ENCODE peak calls at places on chromosomes 4 and X, in four cellular contexts. One of them, this sample, is unnamed.

GRCh38 chr4:151674804-151675290 is 86.0 kb downstream of the GATB start:
- DNase-seq in HepG2: no peak
- DNase-seq in GM12878: no peak
- DNase-seq in H1: peak; percentile 63
- DNase-seq in this sample: no peak

GRCh38 chr4:25875281-25875745 is 12.5 kb upstream of the SEL1L3 start:
- DNase-seq in HepG2: no peak
- DNase-seq in GM12878: peak; percentile 59
- DNase-seq in H1: no peak
- DNase-seq in this sample: no peak

GRCh38 chr4:185744946-185745345 is 67.0 kb downstream of the SORBS2 start:
- DNase-seq in HepG2: no peak
- DNase-seq in GM12878: no peak
- DNase-seq in H1: no peak
- DNase-seq in this sample: no peak

GRCh38 chr4:32030406-32030805 is 1310.2 kb downstream of the PCDH7 start:
- DNase-seq in HepG2: no peak
- DNase-seq in GM12878: no peak
- DNase-seq in H1: no peak
- DNase-seq in this sample: no peak

GRCh38 chrX:20361890-20362262 is 95.2 kb upstream of the RPS6KA3 start:
- DNase-seq in HepG2: peak; percentile 72
- DNase-seq in GM12878: no peak
- DNase-seq in H1: no peak
- DNase-seq in this sample: peak; percentile 28

GRCh38 chr4:26762650-26763049 is 98.0 kb upstream of the STIM2 start:
- DNase-seq in HepG2: no peak
- DNase-seq in GM12878: no peak
- DNase-seq in H1: no peak
- DNase-seq in this sample: no peak

GRCh38 chr4:121270384-121270783 is 106.3 kb upstream of the TNIP3 start:
- DNase-seq in HepG2: no peak
- DNase-seq in GM12878: no peak
- DNase-seq in H1: no peak
- DNase-seq in this sample: no peak

GRCh38 chrX:69538321-69538876 is 34.3 kb downstream of the NALF2 start:
- DNase-seq in HepG2: peak; percentile 52
- DNase-seq in GM12878: no peak
- DNase-seq in H1: peak; percentile 85
- DNase-seq in this sample: peak; percentile 59

GRCh38 chr4:127604949-127605709 is 27.6 kb upstream of the INTU start:
- DNase-seq in HepG2: peak; percentile 29
- DNase-seq in GM12878: no peak
- DNase-seq in H1: peak; percentile 61
- DNase-seq in this sample: peak; percentile 33

GRCh38 chr4:37008199-37008598 is 236.3 kb upstream of the NWD2 start:
- DNase-seq in HepG2: peak; percentile 94
- DNase-seq in GM12878: no peak
- DNase-seq in H1: no peak
- DNase-seq in this sample: no peak

GRCh38 chr4:26490980-26491284 is 648 bp upstream of the CCKAR start:
- DNase-seq in HepG2: no peak
- DNase-seq in GM12878: no peak
- DNase-seq in H1: no peak
- DNase-seq in this sample: no peak

GRCh38 chr4:181569553-181569952 is 673.6 kb upstream of the TENM3 start:
- DNase-seq in HepG2: peak; percentile 9
- DNase-seq in GM12878: no peak
- DNase-seq in H1: no peak
- DNase-seq in this sample: no peak

GRCh38 chrX:129686422-129686948 is 31.7 kb upstream of the APLN start:
- DNase-seq in HepG2: no peak
- DNase-seq in GM12878: no peak
- DNase-seq in H1: no peak
- DNase-seq in this sample: peak; percentile 35

GRCh38 chrX:33840176-33840575 is 291.9 kb downstream of the FAM47A start:
- DNase-seq in HepG2: no peak
- DNase-seq in GM12878: no peak
- DNase-seq in H1: no peak
- DNase-seq in this sample: no peak

GRCh38 chr4:52350926-52351325 is 299.8 kb downstream of the SPATA18 start:
- DNase-seq in HepG2: no peak
- DNase-seq in GM12878: no peak
- DNase-seq in H1: no peak
- DNase-seq in this sample: no peak

DNA sequence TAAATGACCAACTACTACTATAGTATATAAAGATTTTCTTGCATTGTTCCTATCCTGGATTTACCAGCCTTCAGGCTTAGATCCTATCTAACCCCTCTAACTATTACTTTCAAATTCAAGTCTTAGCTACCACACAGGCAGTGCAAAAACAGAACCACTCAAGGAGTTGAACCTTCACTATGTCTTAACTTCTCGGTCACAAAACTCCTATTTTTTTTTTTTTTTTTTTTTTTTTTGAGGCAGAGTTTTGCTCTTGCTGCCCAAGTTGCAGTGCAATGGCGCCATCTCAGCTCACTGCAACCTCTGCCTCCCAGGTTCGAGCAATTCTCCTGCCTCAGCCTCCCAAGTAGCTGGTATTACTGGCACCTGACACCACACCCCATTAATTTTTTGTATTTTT is 6.3 kb upstream of the FAM200B start:
- DNase-seq in HepG2: no peak
- DNase-seq in GM12878: no peak
- DNase-seq in H1: no peak
- DNase-seq in this sample: no peak
- H3K4me1 ChIP-seq in HepG2: peaks cover 56% of the 10 kb centered on the region
- H3K4me1 ChIP-seq in GM12878: peaks cover 4% of the 10 kb centered on the region
- H3K4me1 ChIP-seq in H1: peaks cover 6% of the 10 kb centered on the region
- H3K4me1 ChIP-seq in this sample: no peaks in the 10 kb centered on the region

GRCh38 chr4:153806073-153806472 is 17.2 kb upstream of the SFRP2 start:
- DNase-seq in HepG2: no peak
- DNase-seq in GM12878: no peak
- DNase-seq in H1: no peak
- DNase-seq in this sample: no peak

GRCh38 chr4:153804742-153805141 is 15.9 kb upstream of the SFRP2 start:
- DNase-seq in HepG2: no peak
- DNase-seq in GM12878: no peak
- DNase-seq in H1: no peak
- DNase-seq in this sample: no peak

GRCh38 chr4:153809307-153809706 is 20.4 kb upstream of the SFRP2 start:
- DNase-seq in HepG2: no peak
- DNase-seq in GM12878: peak; percentile 17
- DNase-seq in H1: no peak
- DNase-seq in this sample: no peak

GRCh38 chr4:153809916-153810810 is 21.3 kb upstream of the SFRP2 start:
- DNase-seq in HepG2: no peak
- DNase-seq in GM12878: no peak
- DNase-seq in H1: no peak
- DNase-seq in this sample: no peak

GRCh38 chr4:153808175-153808574 is 19.3 kb upstream of the SFRP2 start:
- DNase-seq in HepG2: no peak
- DNase-seq in GM12878: no peak
- DNase-seq in H1: no peak
- DNase-seq in this sample: no peak
- H3K9ac ChIP-seq in HepG2: no peak overlapping the region
- H3K9ac ChIP-seq in GM12878: no peak overlapping the region
- H3K9ac ChIP-seq in H1: no peak overlapping the region
- H3K9ac ChIP-seq in this sample: no peak overlapping the region

GRCh38 chr4:83454626-83455025 is 997 bp downstream of the HELQ start:
- DNase-seq in HepG2: no peak
- DNase-seq in GM12878: no peak
- DNase-seq in H1: no peak
- DNase-seq in this sample: no peak

GRCh38 chr4:83455300-83456183 is at the start of the genes HELQ and MRPS18C:
- DNase-seq in HepG2: peak; percentile 99
- DNase-seq in GM12878: peak; percentile 98
- DNase-seq in H1: peak; percentile 91
- DNase-seq in this sample: peak; percentile 91

DNA sequence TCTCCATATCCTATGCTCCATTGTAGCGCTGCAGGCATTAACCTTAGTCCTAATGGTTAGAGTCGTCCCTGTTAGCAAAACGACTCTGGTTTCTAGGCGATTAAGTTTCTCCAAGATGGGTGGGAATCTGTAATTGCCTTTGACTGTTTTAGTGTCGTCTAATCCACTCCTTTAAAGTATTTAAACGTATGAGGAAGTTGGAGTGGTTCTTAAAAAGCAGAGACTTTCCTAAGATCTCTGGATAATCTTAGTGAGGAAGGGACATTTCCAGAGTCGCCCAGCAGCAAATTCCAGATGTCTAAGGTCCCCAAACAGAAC is 285 bp downstream of the MRPS18C start:
- DNase-seq in HepG2: no peak
- DNase-seq in GM12878: no peak
- DNase-seq in H1: no peak
- DNase-seq in this sample: no peak
- TF ChIP-seq SUZ12 in HepG2: no peak
- TF ChIP-seq SUZ12 in GM12878: no peak
- TF ChIP-seq SUZ12 in H1: no peak
- TF ChIP-seq SUZ12 in this sample: no peak

DNA sequence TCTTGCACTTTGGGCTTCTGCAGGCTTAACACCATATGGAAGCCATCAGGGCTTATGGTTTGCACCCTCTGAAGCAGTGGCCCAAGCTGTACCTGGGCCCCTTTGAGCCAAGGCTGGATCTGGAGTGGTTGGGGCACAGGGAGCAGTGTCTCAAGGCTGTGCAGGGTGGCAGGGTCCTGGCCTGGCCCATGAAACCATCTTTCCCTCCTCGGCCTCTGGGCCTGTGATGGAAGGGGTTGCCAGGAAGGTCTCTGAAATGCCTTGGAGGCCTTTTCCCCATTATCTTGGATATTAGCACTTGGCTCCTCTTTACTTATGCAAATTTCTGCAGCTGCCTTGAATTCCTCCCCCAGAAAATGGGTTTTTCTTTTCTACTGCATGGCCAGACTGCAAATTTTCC is 134.7 kb upstream of the USP9X start:
- DNase-seq in HepG2: no peak
- DNase-seq in GM12878: no peak
- DNase-seq in H1: peak; percentile 47
- DNase-seq in this sample: peak; percentile 74
- H3K4me1 ChIP-seq in HepG2: no peaks in the 10 kb centered on the region
- H3K4me1 ChIP-seq in GM12878: no peaks in the 10 kb centered on the region
- H3K4me1 ChIP-seq in H1: peaks cover 8% of the 10 kb centered on the region
- H3K4me1 ChIP-seq in this sample: peaks cover 3% of the 10 kb centered on the region

GRCh38 chrX:107700317-107700774 is 72.0 kb downstream of the PRPS1 start:
- DNase-seq in HepG2: no peak
- DNase-seq in GM12878: no peak
- DNase-seq in H1: no peak
- DNase-seq in this sample: no peak
- H3K9ac ChIP-seq in HepG2: no peak overlapping the region
- H3K9ac ChIP-seq in GM12878: no peak overlapping the region
- H3K9ac ChIP-seq in H1: no peak overlapping the region
- H3K9ac ChIP-seq in this sample: no peak overlapping the region

DNA sequence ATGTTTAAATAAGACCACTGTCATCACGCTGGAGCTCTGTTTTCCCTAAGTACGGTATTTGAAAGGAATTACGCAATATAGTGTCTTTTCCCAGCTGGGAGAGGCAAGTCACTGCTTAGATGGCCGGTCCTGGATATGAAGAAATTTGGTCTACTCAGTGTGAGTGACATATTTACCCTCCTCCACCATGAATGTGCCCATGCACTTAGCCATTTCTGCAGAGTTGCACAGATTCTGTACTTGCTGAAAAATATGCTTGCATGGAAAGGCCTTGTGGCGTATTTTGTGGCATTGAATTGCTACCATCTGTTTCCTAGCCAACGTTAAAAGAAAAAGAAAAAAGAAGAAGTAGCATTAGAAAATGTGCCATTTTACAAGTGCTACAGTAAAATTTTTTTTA is 73.1 kb downstream of the ADGRL3 start:
- DNase-seq in HepG2: no peak
- DNase-seq in GM12878: no peak
- DNase-seq in H1: no peak
- DNase-seq in this sample: no peak
- TF ChIP-seq SUZ12 in HepG2: no peak
- TF ChIP-seq SUZ12 in GM12878: no peak
- TF ChIP-seq SUZ12 in H1: no peak
- TF ChIP-seq SUZ12 in this sample: no peak